ENCODE peak calls at places on chromosome 10, in eight cellular contexts. Y is ovary, S is tibial nerve, J is psoas muscle, F is left ventricle myocardium inferior, M is neural progenitor cell, G is spleen, N is body of pancreas. U is an unnamed sample. For H3K4me1, the result is how much of the 10 kb centered on the place peaks cover.

GRCh38 chr10:90125966-90126600 is 424.7 kb downstream of the KIF20B start:
- DNase-seq in G (no peak), J (no peak), F (no peak), Y (no peak), S (no peak), N (no peak), M (no peak), U (no peak)

GRCh38 chr10:122850705-122851640 is 5.3 kb upstream of the CUZD1 start:
- DNase-seq in Y (no peak), M (no peak), S (no peak), F (no peak), G (no peak), J (no peak), N (peak), U (no peak)

GRCh38 chr10:88041243-88042161 is 178.1 kb downstream of the PTEN start:
- DNase-seq in G (no peak), N (no peak), S (no peak), F (no peak), Y (no peak), J (no peak), M (no peak), U (no peak)

GRCh38 chr10:94240901-94241300 is 121.8 kb downstream of the NOC3L start:
- DNase-seq in J (no peak), N (no peak), F (no peak), M (no peak), G (no peak), Y (no peak), S (no peak), U (no peak)

GRCh38 chr10:117534321-117535044 is 8.1 kb upstream of the EMX2 start:
- DNase-seq in G (no peak), M (peak), J (no peak), Y (no peak), F (no peak), N (no peak), S (no peak), U (no peak)

GRCh38 chr10:11337516-11337915 is 273.9 kb downstream of the USP6NL start:
- DNase-seq in M (peak), G (peak), S (no peak), J (no peak), N (no peak), F (no peak), Y (no peak), U (no peak)

GRCh38 chr10:88879754-88880286 is at the start of gene STAMBPL1:
- DNase-seq in G (peak), S (peak), F (no peak), N (no peak), M (no peak), J (peak), Y (peak), U (no peak)

GRCh38 chr10:102850025-102850518 is 4.0 kb upstream of the BORCS7 start:
- DNase-seq in M (no peak), N (no peak), J (no peak), F (no peak), G (no peak), S (no peak), Y (no peak), U (no peak)

GRCh38 chr10:14225374-14225773 is 105.3 kb downstream of the FRMD4A start:
- DNase-seq in F (no peak), S (no peak), G (no peak), N (no peak), Y (no peak), J (no peak), M (no peak), U (no peak)

GRCh38 chr10:35182631-35183510 is 56.2 kb downstream of the CREM start:
- DNase-seq in G (no peak), J (no peak), S (no peak), Y (no peak), F (no peak), M (no peak), N (no peak), U (no peak)

GRCh38 chr10:65950075-65950474 is 975.8 kb upstream of the LRRTM3 start:
- DNase-seq in J (no peak), S (no peak), G (no peak), Y (no peak), N (no peak), F (no peak), M (no peak), U (no peak)

GRCh38 chr10:102802920-102803534 is 34.2 kb downstream of the CYP17A1 start:
- DNase-seq in S (no peak), Y (peak), F (no peak), M (no peak), G (no peak), N (no peak), J (peak), U (no peak)

GRCh38 chr10:30765022-30765610 is 135.6 kb upstream of the LYZL2 start:
- DNase-seq in Y (no peak), M (no peak), S (no peak), G (no peak), J (no peak), N (no peak), F (no peak), U (no peak)

GRCh38 chr10:119602241-119603095 is 5.7 kb upstream of the TIAL1 start:
- DNase-seq in F (no peak), J (no peak), G (peak), S (no peak), Y (no peak), N (no peak), M (peak), U (no peak)

GRCh38 chr10:11741608-11742007 is 574 bp upstream of the ECHDC3 start:
- DNase-seq in Y (no peak), M (no peak), F (no peak), S (no peak), G (peak), N (no peak), J (no peak), U (no peak)

GRCh38 chr10:68924593-68924992 is 23.5 kb downstream of the DDX50 start:
- DNase-seq in N (no peak), F (no peak), M (no peak), S (no peak), J (no peak), G (no peak), Y (no peak), U (no peak)

GRCh38 chr10:11444148-11444516 is 167.3 kb downstream of the USP6NL start:
- DNase-seq in M (no peak), F (no peak), Y (no peak), S (no peak), J (no peak), G (no peak), N (no peak), U (no peak)

GRCh38 chr10:61760943-61761824 is 98.5 kb downstream of the CABCOCO1 start:
- DNase-seq in F (no peak), Y (no peak), S (no peak), G (no peak), N (no peak), J (no peak), M (no peak), U (no peak)

GRCh38 chr10:72158174-72158573 is 57.6 kb upstream of the ANAPC16 start:
- DNase-seq in J (no peak), F (no peak), N (no peak), Y (no peak), S (no peak), M (peak), G (no peak), U (no peak)

GRCh38 chr10:72663971-72664370 is 28.0 kb upstream of the MCU start:
- DNase-seq in Y (no peak), M (no peak), S (no peak), N (no peak), F (no peak), G (no peak), J (no peak), U (no peak)

GRCh38 chr10:69806266-69806665 is 4.6 kb downstream of the COL13A1 start:
- DNase-seq in Y (no peak), S (no peak), J (no peak), G (peak), N (no peak), M (no peak), F (no peak), U (no peak)

GRCh38 chr10:119375574-119376265 is 166.8 kb downstream of the RGS10 start:
- DNase-seq in S (peak), G (no peak), F (peak), J (no peak), N (no peak), Y (no peak), M (peak), U (no peak)

GRCh38 chr10:78456649-78457400 is 423.2 kb downstream of the RPS24 start:
- DNase-seq in J (no peak), S (no peak), N (no peak), Y (no peak), G (no peak), M (no peak), F (no peak), U (no peak)
- H3K4me3 ChIP-seq in J (no peak), S (no peak), N (no peak), Y (no peak), G (no peak), M (no peak), F (no peak), U (no peak)

DNA sequence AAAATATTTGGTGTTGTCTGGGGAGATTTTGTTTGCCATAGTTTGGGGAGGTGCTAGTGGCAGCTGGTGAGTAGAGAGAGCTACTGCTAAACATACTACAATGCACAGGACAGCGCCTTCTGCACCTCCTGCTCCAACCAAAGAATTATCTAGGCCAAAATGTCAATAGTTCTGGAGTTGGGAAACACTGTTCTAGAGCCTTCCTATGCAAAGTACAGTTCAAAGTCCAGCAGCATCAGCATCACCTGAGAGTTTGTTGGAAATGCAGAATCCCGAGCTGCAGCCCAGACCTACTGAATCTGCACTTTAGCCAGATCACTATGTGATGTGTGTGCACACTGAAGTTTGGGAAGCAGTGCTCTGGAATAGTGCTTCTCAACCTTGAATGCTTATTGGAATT is 290.7 kb downstream of the TCF7L2 start:
- DNase-seq in F (no peak), J (no peak), S (no peak), Y (no peak), M (no peak), N (no peak), G (no peak), U (no peak)
- H3K4me1 ChIP-seq in F (under half), J (under half), S (under half), Y (under half), M (under half), N (under half), G (under half), U (under half)

GRCh38 chr10:60494774-60495173 is 105.1 kb upstream of the ANK3 start:
- DNase-seq in J (no peak), M (no peak), F (no peak), G (no peak), S (no peak), Y (no peak), N (no peak), U (no peak)

GRCh38 chr10:60491162-60491561 is 101.5 kb upstream of the ANK3 start:
- DNase-seq in S (no peak), N (no peak), J (no peak), F (no peak), Y (no peak), G (no peak), M (no peak), U (no peak)

GRCh38 chr10:60497364-60497763 is 107.7 kb upstream of the ANK3 start:
- DNase-seq in M (no peak), Y (no peak), G (no peak), J (no peak), F (no peak), S (no peak), N (no peak), U (no peak)

GRCh38 chr10:60496181-60496580 is 106.5 kb upstream of the ANK3 start:
- DNase-seq in G (no peak), F (no peak), Y (no peak), J (no peak), S (no peak), M (no peak), N (no peak), U (no peak)

DNA sequence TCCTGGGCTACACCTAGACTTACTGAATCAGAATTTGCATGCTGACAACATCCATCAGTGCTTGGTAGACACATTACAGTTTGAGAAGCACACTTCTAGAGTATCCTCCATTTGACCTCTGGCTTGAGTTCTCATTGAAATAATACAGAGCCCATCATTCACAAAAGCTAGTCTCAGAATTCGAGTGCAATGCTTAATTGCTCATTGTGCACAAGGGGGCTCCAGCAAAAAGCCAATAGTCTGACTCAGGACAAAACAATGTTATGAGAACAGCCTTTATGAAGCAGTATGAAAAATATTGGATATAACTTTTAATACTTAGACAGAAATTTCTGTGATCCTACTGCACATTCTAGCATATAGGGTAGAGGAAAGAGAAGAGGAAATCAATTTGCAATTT is 105.7 kb upstream of the ANK3 start:
- DNase-seq in J (no peak), N (no peak), F (no peak), S (no peak), M (no peak), Y (no peak), G (no peak), U (no peak)
- TF ChIP-seq CTCF in J (no peak), N (no peak), F (no peak), S (no peak), M (no peak), Y (no peak), G (no peak), U (no peak)

DNA sequence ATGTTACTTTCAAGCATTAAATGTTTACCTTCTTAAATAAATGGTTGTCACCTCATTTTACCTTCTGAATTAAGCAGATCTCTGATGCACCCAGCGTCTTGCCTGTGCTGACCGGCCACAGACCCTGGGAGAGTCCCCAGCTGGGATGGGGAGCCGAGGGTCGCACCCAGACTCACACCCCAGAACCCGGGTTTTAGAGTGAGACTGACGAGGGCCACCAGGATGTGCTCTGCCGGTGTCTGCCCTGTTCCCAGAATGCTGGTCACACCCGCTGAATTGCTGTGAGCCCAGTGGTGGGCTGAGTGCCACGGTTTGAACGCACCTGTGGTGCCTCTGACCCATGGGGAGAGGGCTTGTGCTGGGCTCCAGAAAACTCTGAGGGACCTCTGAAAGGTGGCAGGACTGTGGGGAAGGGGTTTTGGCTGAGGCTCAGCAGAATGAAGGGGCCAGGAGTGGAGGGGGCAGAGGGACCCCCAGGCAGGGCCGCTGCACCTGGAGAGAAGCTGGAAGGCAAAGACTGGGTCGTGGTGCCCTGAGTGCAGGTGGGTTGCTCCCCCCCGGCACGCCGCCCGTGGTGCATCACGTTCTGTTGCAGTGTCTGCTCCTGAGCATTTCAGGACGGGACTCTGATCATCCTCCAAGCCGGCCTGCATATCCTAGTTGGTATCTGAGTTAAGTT is 39.2 kb downstream of the INPP5A start:
- DNase-seq in F (no peak), N (no peak), G (no peak), M (no peak), S (no peak), Y (no peak), J (no peak), U (no peak)
- H3K4me3 ChIP-seq in F (no peak), N (no peak), G (no peak), M (no peak), S (no peak), Y (no peak), J (no peak), U (no peak)

GRCh38 chr10:26485150-26485941 is 47.2 kb downstream of the APBB1IP start:
- DNase-seq in S (no peak), Y (no peak), N (no peak), M (no peak), J (no peak), G (no peak), F (no peak), U (no peak)

GRCh38 chr10:26488344-26488743 is 50.2 kb downstream of the APBB1IP start:
- DNase-seq in G (no peak), S (no peak), F (no peak), N (no peak), Y (no peak), M (no peak), J (no peak), U (no peak)

GRCh38 chr10:26486985-26487850 is 49.1 kb downstream of the APBB1IP start:
- DNase-seq in S (no peak), M (no peak), G (no peak), N (no peak), Y (no peak), J (no peak), F (no peak), U (no peak)

GRCh38 chr10:26483554-26483953 is 45.4 kb downstream of the APBB1IP start:
- DNase-seq in S (no peak), M (no peak), G (no peak), J (no peak), F (no peak), Y (no peak), N (no peak), U (no peak)

GRCh38 chr10:26486304-26486703 is 48.2 kb downstream of the APBB1IP start:
- DNase-seq in Y (no peak), J (peak), N (no peak), M (no peak), G (no peak), F (no peak), S (no peak), U (no peak)
- H3K4me1 ChIP-seq in Y (under half), J (under half), N (under half), M (under half), G (half or more), F (under half), S (under half), U (under half)

GRCh38 chr10:3659518-3659917 is 125.5 kb downstream of the KLF6 start:
- DNase-seq in F (no peak), J (no peak), G (no peak), M (no peak), N (no peak), Y (no peak), S (no peak), U (no peak)
- TF ChIP-seq CTCF in F (no peak), J (no peak), G (no peak), M (no peak), N (no peak), Y (no peak), S (no peak), U (no peak)

DNA sequence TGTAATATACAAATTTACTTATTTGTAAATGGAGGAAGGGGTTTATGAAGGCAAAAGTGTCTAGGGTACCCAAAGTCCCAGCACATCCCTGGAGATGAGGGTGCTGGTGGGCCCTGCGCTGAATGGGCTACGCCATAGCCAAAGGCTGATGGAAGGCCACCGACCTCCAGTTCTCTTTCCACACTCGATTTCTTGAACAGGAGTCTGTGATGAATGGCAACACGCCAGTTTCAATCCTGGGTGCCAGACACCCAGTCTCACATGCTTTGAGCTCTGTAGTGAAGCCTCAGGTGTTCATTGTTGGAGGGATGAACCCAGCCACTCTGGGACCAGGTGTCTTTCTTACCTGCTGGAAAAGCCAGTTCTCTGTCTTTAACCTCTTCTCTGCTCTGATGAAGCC is 752 bp downstream of the LRMDA start:
- DNase-seq in N (peak), G (no peak), F (no peak), Y (peak), M (peak), S (no peak), J (no peak), U (no peak)
- H3K4me3 ChIP-seq in N (no peak), G (peak), F (peak), Y (peak), M (no peak), S (peak), J (peak), U (peak)

GRCh38 chr10:132656283-132657126 is 118.9 kb downstream of the INPP5A start:
- DNase-seq in J (peak), N (no peak), G (peak), Y (no peak), F (no peak), M (no peak), S (no peak), U (no peak)
- H3K4me1 ChIP-seq in J (under half), N (under half), G (under half), Y (under half), F (under half), M (under half), S (under half), U (under half)

GRCh38 chr10:113982296-113982695 is 61.4 kb upstream of the ADRB1 start:
- DNase-seq in M (no peak), N (no peak), S (no peak), Y (no peak), J (no peak), F (no peak), G (no peak), U (no peak)

GRCh38 chr10:113982745-113983144 is 60.9 kb upstream of the ADRB1 start:
- DNase-seq in Y (no peak), S (no peak), F (no peak), M (no peak), G (no peak), N (peak), J (no peak), U (no peak)

GRCh38 chr10:113978802-113979201 is 64.9 kb upstream of the ADRB1 start:
- DNase-seq in Y (no peak), J (no peak), G (no peak), N (no peak), F (peak), M (no peak), S (no peak), U (no peak)

GRCh38 chr10:113979378-113979777 is 64.3 kb upstream of the ADRB1 start:
- DNase-seq in J (no peak), F (no peak), N (no peak), G (no peak), M (no peak), Y (no peak), S (no peak), U (no peak)

GRCh38 chr10:113980408-113981087 is 63.1 kb upstream of the ADRB1 start:
- DNase-seq in J (no peak), M (no peak), Y (no peak), F (no peak), G (no peak), S (no peak), N (no peak), U (no peak)
- TF ChIP-seq CTCF in J (no peak), M (peak), Y (no peak), F (peak), G (peak), S (no peak), N (peak), U (no peak)

GRCh38 chr10:86753638-86754434 is 2.6 kb upstream of the BMPR1A start:
- DNase-seq in J (no peak), N (peak), Y (no peak), G (no peak), S (no peak), F (peak), M (no peak), U (no peak)

GRCh38 chr10:86755740-86756510 is 494 bp upstream of the BMPR1A start:
- DNase-seq in J (peak), N (peak), Y (peak), M (peak), S (peak), G (peak), F (peak), U (peak)

GRCh38 chr10:86756511-86757109 is at the start of gene BMPR1A:
- DNase-seq in M (peak), S (no peak), G (no peak), N (peak), F (peak), Y (no peak), J (no peak), U (no peak)

GRCh38 chr10:86757110-86757790 is 831 bp downstream of the BMPR1A start:
- DNase-seq in S (peak), F (peak), Y (peak), G (peak), N (peak), M (peak), J (no peak), U (no peak)

GRCh38 chr10:86755454-86755739 is 1.0 kb upstream of the BMPR1A start:
- DNase-seq in S (no peak), F (no peak), M (no peak), J (no peak), N (no peak), G (no peak), Y (no peak), U (no peak)
- H3K4me3 ChIP-seq in S (peak), F (peak), M (peak), J (peak), N (peak), G (peak), Y (peak), U (peak)